ENCODE peak calls at places on chromosomes 11 and 22, in seven cellular contexts. K is fibroblast of lung; F is astrocyte; A is CD4-positive, CD25-positive, alpha-beta regulatory T cell; T is DND-41; Y is effector memory CD4-positive, alpha-beta T cell; I is tibial artery. C is an unnamed sample.
A peak's percentile ranks its signal among the peaks of the same experiment; 100 is the strongest.

GRCh38 chr22:36828815-36829214 is 12.0 kb upstream of the PVALB start:
- DNase-seq in K (no peak), F (no peak), A (peak; percentile 16), T (no peak), Y (no peak), I (no peak), C (no peak)

GRCh38 chr11:4195909-4196308 is 101.3 kb downstream of the RRM1 start:
- DNase-seq in K (no peak), F (no peak), A (no peak), T (no peak), Y (no peak), I (no peak), C (no peak)

GRCh38 chr22:42313804-42314581 is 43.5 kb upstream of the TCF20 start:
- DNase-seq in K (peak; percentile 51), F (peak; percentile 47), A (peak; percentile 69), T (no peak), Y (peak; percentile 16), I (no peak), C (peak; percentile 39)

GRCh38 chr11:10400856-10401255 is 54.2 kb upstream of the AMPD3 start:
- DNase-seq in K (no peak), F (no peak), A (no peak), T (no peak), Y (no peak), I (no peak), C (no peak)

GRCh38 chr11:36257351-36257750 is 31.9 kb downstream of the COMMD9 start:
- DNase-seq in K (peak; percentile 26), F (no peak), A (no peak), T (no peak), Y (no peak), I (no peak), C (no peak)

GRCh38 chr11:115083129-115083823 is 404.9 kb downstream of the NXPE2 start:
- DNase-seq in K (no peak), F (no peak), A (no peak), T (no peak), Y (no peak), I (no peak), C (no peak)

GRCh38 chr11:28619870-28620540 is 511.8 kb downstream of the METTL15 start:
- DNase-seq in K (peak; percentile 29), F (peak; percentile 76), A (no peak), T (no peak), Y (no peak), I (no peak), C (no peak)

GRCh38 chr11:126585388-126586302 is 230.2 kb downstream of the ST3GAL4 start:
- DNase-seq in K (peak; percentile 94), F (peak; percentile 91), A (no peak), T (no peak), Y (no peak), I (peak; percentile 79), C (peak; percentile 69)

GRCh38 chr11:100791873-100792272 is 104.8 kb downstream of the ARHGAP42 start:
- DNase-seq in K (no peak), F (no peak), A (no peak), T (no peak), Y (no peak), I (no peak), C (no peak)

GRCh38 chr11:75471134-75471943 is 38.3 kb upstream of the KLHL35 start:
- DNase-seq in K (no peak), F (no peak), A (no peak), T (no peak), Y (no peak), I (no peak), C (no peak)

GRCh38 chr22:20542736-20543135 is 35.3 kb downstream of the MED15 start:
- DNase-seq in K (no peak), F (no peak), A (no peak), T (no peak), Y (no peak), I (no peak), C (no peak)

GRCh38 chr11:61732705-61733104 is 19.7 kb upstream of the MYRF start:
- DNase-seq in K (peak; percentile 47), F (peak; percentile 57), A (no peak), T (no peak), Y (no peak), I (no peak), C (no peak)

GRCh38 chr11:61730222-61730994 is 22.0 kb upstream of the MYRF start:
- DNase-seq in K (no peak), F (no peak), A (no peak), T (no peak), Y (no peak), I (no peak), C (no peak)

GRCh38 chr11:61731956-61732675 is 20.3 kb upstream of the MYRF start:
- DNase-seq in K (no peak), F (no peak), A (no peak), T (no peak), Y (no peak), I (no peak), C (no peak)

GRCh38 chr11:61733120-61733978 is 19.1 kb upstream of the MYRF start:
- DNase-seq in K (peak; percentile 84), F (peak; percentile 50), A (peak; percentile 84), T (peak; percentile 81), Y (peak; percentile 76), I (peak; percentile 92), C (peak; percentile 86)

DNA sequence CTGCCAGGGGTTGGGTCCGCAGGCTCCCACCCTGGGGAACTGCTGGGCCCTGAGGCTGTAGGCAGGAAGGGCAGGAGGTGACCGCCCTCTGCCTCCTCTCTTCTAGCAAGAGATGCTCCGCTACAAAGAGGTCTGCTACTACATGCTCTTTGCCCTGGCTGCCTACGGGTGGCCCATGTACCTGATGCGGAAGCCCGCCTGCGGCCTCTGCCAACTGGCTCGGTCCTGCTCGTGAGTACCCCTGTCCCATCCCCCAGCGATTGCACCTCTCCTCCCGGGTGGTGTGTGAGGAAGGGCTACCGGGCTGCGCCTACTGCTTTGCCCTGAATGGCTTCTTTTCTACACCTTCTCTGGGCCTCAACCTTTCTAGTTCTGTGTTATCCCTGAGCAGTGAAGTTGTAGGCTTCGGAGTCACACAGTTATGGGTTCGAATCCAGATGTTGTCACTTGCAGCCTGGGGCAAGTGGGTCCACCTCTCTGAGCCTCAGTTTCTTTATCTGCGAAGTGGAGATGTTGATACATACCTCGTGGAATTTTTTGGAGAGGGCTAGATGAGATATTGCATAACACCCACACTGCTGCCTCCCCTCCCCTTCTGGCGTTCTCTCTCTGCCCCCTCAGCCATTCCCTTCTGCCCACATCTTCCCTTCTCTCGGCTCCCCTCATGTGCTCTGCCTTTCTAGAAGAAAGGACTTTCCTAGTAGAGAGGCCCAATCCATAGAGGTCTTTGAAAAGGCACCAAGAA is 21.1 kb upstream of the MYRF start:
- DNase-seq in K (no peak), F (no peak), A (no peak), T (no peak), Y (no peak), I (no peak), C (no peak)
- H3K4me1 ChIP-seq in K (peaks cover 9% of the 10 kb centered on the region), F (peaks cover 33% of the 10 kb centered on the region), A (no peaks in the 10 kb centered on the region), T (no peaks in the 10 kb centered on the region), Y (no peaks in the 10 kb centered on the region), I (peaks cover 17% of the 10 kb centered on the region), C (no peaks in the 10 kb centered on the region)

DNA sequence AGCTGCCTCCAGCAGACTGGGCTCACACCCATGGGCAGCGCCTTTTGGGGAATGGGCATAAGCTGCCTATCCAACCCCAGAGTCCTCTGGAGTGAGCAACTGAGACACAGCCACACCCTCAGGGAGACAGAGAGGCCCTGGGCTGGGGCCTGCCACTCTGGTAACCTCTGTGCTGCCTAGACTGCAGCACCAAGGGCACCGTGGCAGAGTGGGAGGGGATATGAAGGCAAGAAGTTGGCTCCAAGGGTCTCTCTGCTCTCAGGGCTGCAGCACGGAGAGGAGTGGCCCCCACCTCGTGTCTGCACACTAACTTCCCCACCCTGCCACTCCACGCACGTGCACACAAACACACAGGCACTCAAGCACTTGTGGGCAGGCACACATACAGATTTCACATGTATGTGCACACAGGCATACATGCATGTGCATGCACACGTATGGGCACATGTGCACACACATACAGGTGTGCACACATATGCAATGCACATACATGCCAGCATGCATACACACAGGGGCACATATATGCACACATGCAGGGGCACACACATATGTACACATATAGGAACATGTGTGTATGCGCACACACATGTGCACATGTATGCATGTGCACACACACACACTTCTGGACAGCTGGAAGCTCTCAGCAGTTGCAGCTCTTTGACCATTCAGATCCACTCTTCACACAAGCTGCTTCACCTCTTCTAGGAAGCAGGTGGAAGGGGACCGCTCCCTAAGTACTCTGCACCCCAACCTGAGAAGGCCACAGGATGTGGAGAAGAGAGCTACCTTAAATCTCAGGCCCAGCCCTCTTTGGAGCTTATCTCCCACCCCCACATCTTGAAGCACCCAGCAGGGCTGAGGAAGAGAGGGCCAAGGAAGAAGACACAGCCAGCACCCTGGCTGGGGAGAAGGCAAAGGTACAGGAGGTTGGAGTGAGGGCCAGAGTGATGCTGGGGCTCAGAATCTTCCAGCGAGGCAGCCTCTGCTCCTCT is 4.3 kb downstream of the IGSF9B start:
- DNase-seq in K (no peak), F (no peak), A (peak; percentile 62), T (no peak), Y (no peak), I (no peak), C (no peak)
- H3K4me1 ChIP-seq in K (no peaks in the 10 kb centered on the region), F (peaks cover 30% of the 10 kb centered on the region), A (peaks cover 34% of the 10 kb centered on the region), T (peaks cover 47% of the 10 kb centered on the region), Y (peaks cover 38% of the 10 kb centered on the region), I (peaks cover 79% of the 10 kb centered on the region), C (peaks cover 27% of the 10 kb centered on the region)

DNA sequence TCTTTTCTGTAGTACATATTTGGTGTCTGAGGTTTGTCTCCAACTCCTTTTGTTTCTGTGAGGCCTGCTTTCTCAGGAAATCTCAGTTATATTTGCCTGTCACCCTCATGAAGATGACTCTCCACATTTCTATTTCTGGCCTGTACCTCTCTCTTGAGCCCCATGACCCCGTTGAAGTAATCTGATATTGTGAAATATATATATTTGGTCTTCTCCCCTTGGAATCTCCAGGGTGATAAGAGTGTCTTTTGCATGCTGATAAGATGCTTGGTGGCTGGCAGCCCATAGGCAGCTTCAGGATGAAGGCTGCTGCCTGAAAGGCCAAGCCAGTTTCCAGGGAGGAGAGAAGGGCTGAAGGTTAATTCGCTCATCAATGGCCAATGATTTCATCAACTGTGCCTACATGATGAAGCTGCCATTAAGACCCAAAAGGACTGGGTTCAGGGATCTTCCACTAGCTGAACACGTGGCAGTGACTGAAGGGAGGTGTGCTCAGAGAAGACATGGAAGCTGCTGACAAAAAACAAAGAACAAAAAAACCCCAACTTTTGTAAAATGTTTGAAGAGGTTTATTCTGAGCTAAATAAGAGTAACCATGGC is 67.4 kb downstream of the MICAL2 start:
- DNase-seq in K (no peak), F (peak; percentile 53), A (no peak), T (no peak), Y (no peak), I (no peak), C (no peak)
- H3K4me1 ChIP-seq in K (peaks cover 23% of the 10 kb centered on the region), F (peaks cover 79% of the 10 kb centered on the region), A (peaks cover 22% of the 10 kb centered on the region), T (no peaks in the 10 kb centered on the region), Y (no peaks in the 10 kb centered on the region), I (peaks cover 99% of the 10 kb centered on the region), C (peaks cover 16% of the 10 kb centered on the region)

GRCh38 chr11:72712876-72713275 is 38.7 kb upstream of the PDE2A start:
- DNase-seq in K (no peak), F (no peak), A (no peak), T (no peak), Y (no peak), I (no peak), C (no peak)
- H3K4me1 ChIP-seq in K (peaks cover 7% of the 10 kb centered on the region), F (peaks cover 8% of the 10 kb centered on the region), A (peaks cover 21% of the 10 kb centered on the region), T (no peaks in the 10 kb centered on the region), Y (no peaks in the 10 kb centered on the region), I (no peaks in the 10 kb centered on the region), C (no peaks in the 10 kb centered on the region)

GRCh38 chr11:45935349-45936064 is 13.1 kb downstream of the LARGE2 start:
- DNase-seq in K (no peak), F (no peak), A (no peak), T (no peak), Y (no peak), I (no peak), C (no peak)
- H3K4me1 ChIP-seq in K (no peaks in the 10 kb centered on the region), F (no peaks in the 10 kb centered on the region), A (peaks cover 13% of the 10 kb centered on the region), T (no peaks in the 10 kb centered on the region), Y (peaks cover 13% of the 10 kb centered on the region), I (no peaks in the 10 kb centered on the region), C (no peaks in the 10 kb centered on the region)

C was measured in uterus.